ENCODE peak calls at places on chromosomes 6 and 20, in ten cellular contexts. K is choroid plexus epithelial cell; J is cardiac fibroblast; Y is activated CD4-positive, alpha-beta T cell treated with anti-CD3 and anti-CD28 coated beads, Interleukin-2, amount 50 U/mL, for 24 hours; M is stimulated activated CD4-positive, alpha-beta T cell treated with anti-CD3 and anti-CD28 coated beads, Interleukin-4, amount 100 ng/mL, for 24 hours; R is Right ventricle myocardium superior; I is left colon; V is left cardiac atrium; N is activated T-helper 1 cell treated with anti-CD3 and anti-CD28 coated beads, Interleukin-12 subunit alpha, Interleukin-12 subunit beta, Interleukin-2, Interleukin-4 antibody, amounts not matched to agents 30 ng/mL and 10 ng/mL and 1 ng/mL, durations not matched to agents 14 hours and 24 hours and 36 hours; D is anterior cingulate cortex. A is an unnamed sample.

GRCh38 chr6:131255911-131256310 is 120.6 kb downstream of the AKAP7 start:
- DNase-seq in K (peak), J (no peak), Y (no peak), M (no peak), R (no peak), I (no peak), V (no peak), N (no peak), D (no peak), A (no peak)

GRCh38 chr6:166270706-166271375 is 37.4 kb downstream of the PRR18 start:
- DNase-seq in K (no peak), J (no peak), Y (no peak), M (no peak), R (no peak), I (no peak), V (no peak), N (no peak), D (no peak), A (no peak)

GRCh38 chr20:47070176-47070575 is 175.5 kb downstream of the EYA2 start:
- DNase-seq in K (peak), J (peak), Y (no peak), M (no peak), R (no peak), I (no peak), V (no peak), N (no peak), D (no peak), A (no peak)

GRCh38 chr6:111601875-111602274 is 3.8 kb downstream of the TRAF3IP2 start:
- DNase-seq in K (peak), J (peak), Y (no peak), M (no peak), R (no peak), I (peak), V (peak), N (no peak), D (no peak), A (no peak)

GRCh38 chr20:16749573-16749972 is 1.4 kb downstream of the OTOR start:
- DNase-seq in K (no peak), J (no peak), Y (no peak), M (no peak), R (no peak), I (no peak), V (no peak), N (no peak), D (no peak), A (no peak)

GRCh38 chr6:54191460-54191859 is 80.2 kb downstream of the MLIP start:
- DNase-seq in K (peak), J (peak), Y (no peak), M (no peak), R (no peak), I (no peak), V (no peak), N (no peak), D (no peak), A (no peak)

GRCh38 chr20:10609276-10609675 is 64.5 kb downstream of the JAG1 start:
- DNase-seq in K (peak), J (peak), Y (no peak), M (no peak), R (peak), I (no peak), V (peak), N (no peak), D (no peak), A (no peak)

GRCh38 chr20:31678389-31679356 is 41.0 kb downstream of the COX4I2 start:
- DNase-seq in K (peak), J (no peak), Y (no peak), M (no peak), R (no peak), I (no peak), V (no peak), N (no peak), D (no peak), A (no peak)

GRCh38 chr20:5080384-5080877 is 39.3 kb downstream of the PCNA start:
- DNase-seq in K (peak), J (peak), Y (no peak), M (no peak), R (peak), I (peak), V (peak), N (peak), D (no peak), A (peak)

GRCh38 chr6:155524249-155524651 is 68.6 kb upstream of the NOX3 start:
- DNase-seq in K (peak), J (peak), Y (peak), M (peak), R (no peak), I (no peak), V (no peak), N (no peak), D (no peak), A (no peak)

GRCh38 chr6:7991992-7992815 is 72.0 kb downstream of the BLOC1S5 start:
- DNase-seq in K (peak), J (peak), Y (no peak), M (no peak), R (peak), I (no peak), V (peak), N (no peak), D (no peak), A (no peak)

GRCh38 chr20:20217626-20218025 is 150.3 kb upstream of the INSM1 start:
- DNase-seq in K (no peak), J (no peak), Y (no peak), M (no peak), R (no peak), I (no peak), V (no peak), N (no peak), D (no peak), A (no peak)

GRCh38 chr6:81486234-81486633 is 266.2 kb downstream of the TENT5A start:
- DNase-seq in K (no peak), J (no peak), Y (no peak), M (no peak), R (no peak), I (no peak), V (no peak), N (no peak), D (no peak), A (no peak)

GRCh38 chr20:39107741-39108140 is 145.6 kb downstream of the DHX35 start:
- DNase-seq in K (peak), J (peak), Y (no peak), M (no peak), R (no peak), I (no peak), V (no peak), N (no peak), D (no peak), A (no peak)

GRCh38 chr6:113734886-113735481 is 122.2 kb upstream of the MARCKS start:
- DNase-seq in K (peak), J (peak), Y (no peak), M (no peak), R (no peak), I (no peak), V (no peak), N (no peak), D (no peak), A (no peak)

GRCh38 chr6:159095561-159096095 is 50.8 kb upstream of the TAGAP start:
- DNase-seq in K (no peak), J (no peak), Y (no peak), M (no peak), R (no peak), I (no peak), V (no peak), N (no peak), D (no peak), A (no peak)

GRCh38 chr6:157265630-157266029 is 57.7 kb downstream of the TMEM242 start:
- DNase-seq in K (no peak), J (no peak), Y (no peak), M (no peak), R (no peak), I (no peak), V (no peak), N (no peak), D (no peak), A (no peak)

GRCh38 chr6:53651149-53651763 is 14.3 kb downstream of the KLHL31 start:
- DNase-seq in K (peak), J (peak), Y (peak), M (peak), R (no peak), I (peak), V (peak), N (peak), D (peak), A (peak)

GRCh38 chr6:16681260-16681873 is 79.9 kb downstream of the ATXN1 start:
- DNase-seq in K (peak), J (peak), Y (no peak), M (no peak), R (no peak), I (no peak), V (no peak), N (no peak), D (no peak), A (no peak)

GRCh38 chr20:44079968-44080560 is 106.9 kb downstream of the JPH2 start:
- DNase-seq in K (peak), J (peak), Y (no peak), M (no peak), R (no peak), I (no peak), V (no peak), N (no peak), D (no peak), A (no peak)

GRCh38 chr6:7621761-7622160 is 31.8 kb downstream of the SNRNP48 start:
- DNase-seq in K (peak), J (peak), Y (no peak), M (no peak), R (no peak), I (no peak), V (no peak), N (no peak), D (no peak), A (no peak)

GRCh38 chr6:166556871-166557322 is 29.6 kb downstream of the RAMACL start:
- DNase-seq in K (peak), J (peak), Y (no peak), M (no peak), R (peak), I (peak), V (peak), N (no peak), D (peak), A (no peak)

GRCh38 chr6:137401058-137401457 is 93.1 kb downstream of the OLIG3 start:
- DNase-seq in K (no peak), J (no peak), Y (no peak), M (no peak), R (no peak), I (no peak), V (no peak), N (no peak), D (no peak), A (no peak)

GRCh38 chr20:34300809-34301586 is 2.2 kb downstream of the AHCY start:
- DNase-seq in K (no peak), J (no peak), Y (no peak), M (no peak), R (no peak), I (no peak), V (no peak), N (no peak), D (no peak), A (no peak)

GRCh38 chr20:61310954-61311353 is 58.9 kb downstream of the CDH4 start:
- DNase-seq in K (no peak), J (no peak), Y (no peak), M (no peak), R (no peak), I (no peak), V (no peak), N (no peak), D (no peak), A (no peak)

GRCh38 chr6:41053056-41053455 is at the start of gene APOBEC2:
- DNase-seq in K (no peak), J (no peak), Y (no peak), M (no peak), R (peak), I (no peak), V (peak), N (no peak), D (no peak), A (no peak)

GRCh38 chr20:54231006-54231405 is 23.1 kb downstream of the PFDN4 start:
- DNase-seq in K (no peak), J (peak), Y (no peak), M (no peak), R (no peak), I (no peak), V (no peak), N (no peak), D (no peak), A (no peak)

GRCh38 chr6:52403627-52404026 is 16.5 kb upstream of the EFHC1 start:
- DNase-seq in K (no peak), J (no peak), Y (no peak), M (no peak), R (peak), I (peak), V (no peak), N (no peak), D (no peak), A (no peak)

GRCh38 chr6:101887532-101887931 is 494.0 kb downstream of the GRIK2 start:
- DNase-seq in K (no peak), J (no peak), Y (no peak), M (no peak), R (no peak), I (no peak), V (no peak), N (no peak), D (no peak), A (no peak)

GRCh38 chr20:48789185-48789668 is 38.6 kb downstream of the PREX1 start:
- DNase-seq in K (no peak), J (no peak), Y (no peak), M (peak), R (no peak), I (no peak), V (no peak), N (no peak), D (no peak), A (no peak)

GRCh38 chr6:45724511-45724910 is 291.1 kb downstream of the CLIC5 start:
- DNase-seq in K (peak), J (peak), Y (no peak), M (no peak), R (peak), I (no peak), V (no peak), N (no peak), D (no peak), A (no peak)

GRCh38 chr6:155381856-155382690 is 67.8 kb upstream of the TFB1M start:
- DNase-seq in K (peak), J (peak), Y (no peak), M (no peak), R (no peak), I (no peak), V (no peak), N (no peak), D (no peak), A (no peak)

GRCh38 chr6:14335071-14335470 is 217.5 kb downstream of the CD83 start:
- DNase-seq in K (no peak), J (no peak), Y (no peak), M (no peak), R (no peak), I (no peak), V (no peak), N (no peak), D (no peak), A (no peak)

GRCh38 chr6:43921548-43922422 is 151.8 kb downstream of the VEGFA start:
- DNase-seq in K (no peak), J (no peak), Y (no peak), M (no peak), R (no peak), I (peak), V (no peak), N (no peak), D (no peak), A (no peak)

GRCh38 chr6:81950877-81951276 is 198.4 kb upstream of the TENT5A start:
- DNase-seq in K (peak), J (peak), Y (no peak), M (no peak), R (no peak), I (no peak), V (no peak), N (no peak), D (no peak), A (no peak)

A was measured in activated CD4-positive, alpha-beta memory T cell treated with anti-CD3 and anti-CD28 coated beads, Interleukin-2, amount 10 ng/mL, durations not matched to agents 7 days and 5 days.